ENCODE peak calls at places on chromosome 2, in ten cellular contexts. K is psoas muscle; T is 8988T; R is epithelial cell of esophagus; J is activated naive CD8-positive, alpha-beta T cell treated with anti-CD3 and anti-CD28 coated beads, Interleukin-2, amount 50 U/mL, for 24 hours; V is pons; P is type B pancreatic cell; A is T-helper 1 cell; L is NCI-H1092 treated with DMSO at 0.1 percent for 48 hours; F is astrocyte. U is an unnamed sample.

GRCh38 chr2:186772579-186772978 is 76.4 kb downstream of the ZSWIM2 start:
- DNase-seq in K (no peak), T (no peak), R (no peak), J (no peak), V (no peak), P (no peak), A (no peak), L (no peak), F (no peak), U (no peak)

GRCh38 chr2:234335676-234336228 is 161.1 kb downstream of the ARL4C start:
- DNase-seq in K (peak; percentile 86), T (no peak), R (peak; percentile 83), J (peak; percentile 49), V (peak; percentile 71), P (no peak), A (no peak), L (no peak), F (peak; percentile 72), U (peak; percentile 17)

GRCh38 chr2:138732651-138733050 is 47.5 kb downstream of the NXPH2 start:
- DNase-seq in K (no peak), T (no peak), R (no peak), J (no peak), V (no peak), P (no peak), A (no peak), L (no peak), F (no peak), U (no peak)

GRCh38 chr2:151525872-151526271 is 116.2 kb downstream of the RIF1 start:
- DNase-seq in K (no peak), T (no peak), R (no peak), J (no peak), V (no peak), P (no peak), A (no peak), L (no peak), F (no peak), U (no peak)

GRCh38 chr2:11500702-11501303 is 33.0 kb upstream of the GREB1 start:
- DNase-seq in K (no peak), T (no peak), R (no peak), J (no peak), V (no peak), P (peak; percentile 22), A (no peak), L (no peak), F (no peak), U (no peak)

GRCh38 chr2:112204411-112204810 is 50.4 kb downstream of the ZC3H8 start:
- DNase-seq in K (no peak), T (no peak), R (peak; percentile 21), J (no peak), V (no peak), P (no peak), A (no peak), L (peak; percentile 21), F (no peak), U (peak; percentile 14)

GRCh38 chr2:161237397-161238263 is 70.6 kb upstream of the PSMD14 start:
- DNase-seq in K (peak; percentile 78), T (no peak), R (peak; percentile 41), J (peak; percentile 58), V (peak; percentile 71), P (no peak), A (no peak), L (peak; percentile 60), F (peak; percentile 33), U (peak; percentile 50)

GRCh38 chr2:41621578-41621977 is 426.2 kb upstream of the PKDCC start:
- DNase-seq in K (no peak), T (no peak), R (no peak), J (no peak), V (no peak), P (no peak), A (no peak), L (peak; percentile 51), F (no peak), U (no peak)

GRCh38 chr2:238449909-238450417 is 23.2 kb downstream of the ASB1 start:
- DNase-seq in K (peak; percentile 91), T (no peak), R (no peak), J (no peak), V (peak; percentile 26), P (no peak), A (no peak), L (no peak), F (no peak), U (peak; percentile 92)

GRCh38 chr2:200670313-200670712 is 84.5 kb downstream of the AOX1 start:
- DNase-seq in K (no peak), T (no peak), R (no peak), J (no peak), V (no peak), P (no peak), A (no peak), L (no peak), F (no peak), U (no peak)

GRCh38 chr2:141498561-141498960 is 632.3 kb downstream of the LRP1B start:
- DNase-seq in K (no peak), T (no peak), R (no peak), J (no peak), V (no peak), P (no peak), A (no peak), L (no peak), F (peak; percentile 71), U (no peak)

GRCh38 chr2:86233464-86233863 is 34.2 kb downstream of the MRPL35 start:
- DNase-seq in K (no peak), T (no peak), R (no peak), J (no peak), V (no peak), P (no peak), A (no peak), L (no peak), F (no peak), U (no peak)

U was measured in cerebellar cortex.